ENCODE peak calls at places on chromosomes 5 and 9, in ten cellular contexts. E, S, Z, G, M, K, B, O, Y and D are unnamed samples.

GRCh38 chr9:95025213-95026170 is 292.0 kb downstream of the FANCC start:
- DNase-seq in E (no peak), S (no peak), Z (peak; percentile 92), G (no peak), M (no peak), K (no peak), B (peak; percentile 83), O (no peak), Y (no peak), D (no peak)

GRCh38 chr9:25003686-25004085 is 458.0 kb upstream of the IZUMO3 start:
- DNase-seq in E (peak; percentile 74), S (no peak), Z (no peak), G (no peak), M (peak; percentile 45), K (no peak), B (no peak), O (peak; percentile 7), Y (no peak), D (no peak)

GRCh38 chr9:98962861-98963260 is 19.2 kb downstream of the COL15A1 start:
- DNase-seq in E (peak; percentile 33), S (no peak), Z (no peak), G (no peak), M (no peak), K (no peak), B (no peak), O (no peak), Y (no peak), D (no peak)

GRCh38 chr9:136267261-136268111 is 21.9 kb upstream of the QSOX2 start:
- DNase-seq in E (peak; percentile 84), S (peak; percentile 56), Z (peak; percentile 77), G (peak; percentile 26), M (peak; percentile 95), K (peak; percentile 84), B (peak; percentile 71), O (peak; percentile 99), Y (peak; percentile 99), D (peak; percentile 99)

GRCh38 chr5:126403156-126403555 is 20.1 kb upstream of the GRAMD2B start:
- DNase-seq in E (no peak), S (no peak), Z (no peak), G (no peak), M (no peak), K (no peak), B (no peak), O (no peak), Y (no peak), D (no peak)

GRCh38 chr9:90508940-90509339 is 133.7 kb downstream of the DIRAS2 start:
- DNase-seq in E (no peak), S (no peak), Z (no peak), G (no peak), M (no peak), K (no peak), B (no peak), O (no peak), Y (no peak), D (no peak)

GRCh38 chr5:59034498-59035186 is 451.8 kb downstream of the RAB3C start:
- DNase-seq in E (no peak), S (no peak), Z (peak; percentile 70), G (no peak), M (no peak), K (no peak), B (no peak), O (peak; percentile 46), Y (peak; percentile 34), D (peak; percentile 42)

GRCh38 chr5:99349842-99350241 is 421.0 kb upstream of the CHD1 start:
- DNase-seq in E (no peak), S (no peak), Z (no peak), G (no peak), M (no peak), K (no peak), B (no peak), O (no peak), Y (no peak), D (no peak)

GRCh38 chr5:139246394-139246793 is 47.1 kb upstream of the MATR3 start:
- DNase-seq in E (peak; percentile 12), S (no peak), Z (no peak), G (no peak), M (peak; percentile 62), K (peak; percentile 1), B (no peak), O (peak; percentile 36), Y (peak; percentile 42), D (no peak)

GRCh38 chr5:139248826-139249453 is 44.6 kb upstream of the MATR3 start:
- DNase-seq in E (no peak), S (no peak), Z (no peak), G (no peak), M (no peak), K (no peak), B (no peak), O (no peak), Y (no peak), D (no peak)

GRCh38 chr5:139253115-139253514 is 40.4 kb upstream of the MATR3 start:
- DNase-seq in E (no peak), S (no peak), Z (no peak), G (no peak), M (no peak), K (no peak), B (no peak), O (no peak), Y (no peak), D (no peak)

GRCh38 chr5:139251695-139252288 is 41.7 kb upstream of the MATR3 start:
- DNase-seq in E (no peak), S (no peak), Z (no peak), G (no peak), M (no peak), K (no peak), B (no peak), O (no peak), Y (no peak), D (no peak)

DNA sequence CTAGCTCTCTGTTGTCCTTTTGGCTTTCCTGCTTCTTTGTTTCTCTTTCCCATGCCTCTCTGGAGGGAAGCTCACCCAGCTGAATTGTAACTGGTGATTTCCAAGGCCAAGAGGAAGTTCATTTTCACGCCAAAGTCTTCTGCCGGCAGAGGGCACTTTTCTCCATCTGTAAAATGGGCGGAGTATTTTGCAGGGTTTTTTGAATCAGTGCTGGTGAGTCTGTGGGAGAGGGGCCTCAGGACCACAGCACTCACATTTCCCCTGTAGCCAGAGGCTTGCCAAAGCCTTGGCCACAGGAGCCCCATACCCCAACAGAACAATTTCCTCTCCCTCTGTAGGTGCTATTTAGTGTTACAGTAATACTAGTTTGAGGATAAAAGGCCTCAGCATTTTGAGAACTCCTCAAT is 42.3 kb upstream of the MATR3 start:
- DNase-seq in E (no peak), S (no peak), Z (no peak), G (no peak), M (no peak), K (no peak), B (no peak), O (peak; percentile 79), Y (peak; percentile 78), D (peak; percentile 69)
- TF ChIP-seq CTCF in E (no peak), S (peak; percentile 44), Z (peak; percentile 17), G (peak; percentile 41), M (peak; percentile 57), K (peak; percentile 41), B (peak; percentile 35), O (peak; percentile 72), Y (peak; percentile 64), D (peak; percentile 54)

DNA sequence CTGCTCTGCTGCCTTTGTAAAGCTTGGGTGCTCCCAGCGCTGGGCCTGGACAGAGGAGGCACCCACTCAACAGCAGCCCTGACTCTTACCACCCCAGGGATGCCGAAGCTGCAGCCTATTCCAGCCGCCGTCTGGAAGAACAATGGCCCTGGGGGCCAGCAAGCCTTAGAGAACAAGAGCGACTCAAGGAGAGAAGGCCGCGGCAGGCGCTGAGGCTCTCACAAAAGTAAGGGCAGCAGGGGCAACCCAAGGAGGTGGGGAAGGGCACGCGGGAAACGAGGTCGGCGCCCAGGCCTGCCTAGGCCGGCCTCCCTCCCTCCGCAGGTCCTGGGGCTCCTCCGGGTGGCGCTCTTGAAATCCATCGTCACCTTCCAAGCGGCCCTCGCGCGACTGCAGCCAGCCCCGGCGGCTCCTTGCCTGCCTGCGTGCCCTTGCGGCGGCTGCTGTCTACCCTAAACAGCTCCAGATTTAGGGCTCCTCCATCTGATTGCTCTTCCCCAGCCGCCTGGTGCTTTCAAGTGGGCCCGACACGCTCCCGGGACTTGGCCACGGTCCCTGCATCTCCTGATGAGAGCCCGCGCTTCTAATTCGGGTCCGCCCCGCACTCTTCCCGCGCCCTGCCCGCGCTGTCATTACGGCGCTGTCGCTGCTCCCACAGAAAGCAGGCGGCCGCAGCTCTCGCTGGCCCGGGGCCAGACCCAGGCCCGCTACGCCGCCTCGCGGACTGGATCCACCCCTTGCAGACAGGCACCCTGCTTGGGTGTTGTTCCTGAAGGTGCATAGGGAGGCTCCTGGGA is 213.3 kb downstream of the SEMA6A start:
- DNase-seq in E (peak; percentile 82), S (no peak), Z (peak; percentile 27), G (no peak), M (peak; percentile 74), K (no peak), B (peak; percentile 70), O (no peak), Y (no peak), D (no peak)
- TF ChIP-seq CTCF in E (peak; percentile 15), S (no peak), Z (peak; percentile 33), G (no peak), M (no peak), K (no peak), B (peak; percentile 59), O (no peak), Y (no peak), D (no peak)

DNA sequence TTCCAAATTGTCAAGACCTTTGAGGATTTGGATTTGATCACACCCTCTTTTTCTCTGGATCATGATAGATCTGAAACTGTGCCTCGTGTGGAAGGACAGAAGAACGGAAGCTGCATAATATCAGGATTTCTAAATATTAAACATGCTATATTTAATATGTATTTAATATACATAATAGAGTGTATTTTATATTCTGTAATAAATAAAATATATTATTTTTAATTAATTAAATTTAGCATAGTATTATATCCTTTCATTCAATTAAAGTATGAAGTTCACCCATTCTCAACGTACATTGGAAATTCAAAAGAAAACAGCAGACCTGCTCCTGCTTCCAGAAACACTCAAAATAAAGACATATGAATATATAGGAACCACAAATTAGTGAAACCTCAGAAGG is 70.6 kb upstream of the GLIS3 start:
- DNase-seq in E (no peak), S (no peak), Z (no peak), G (no peak), M (no peak), K (no peak), B (no peak), O (no peak), Y (no peak), D (no peak)
- TF ChIP-seq CTCF in E (no peak), S (no peak), Z (no peak), G (no peak), M (no peak), K (no peak), B (no peak), O (no peak), Y (no peak), D (no peak)

DNA sequence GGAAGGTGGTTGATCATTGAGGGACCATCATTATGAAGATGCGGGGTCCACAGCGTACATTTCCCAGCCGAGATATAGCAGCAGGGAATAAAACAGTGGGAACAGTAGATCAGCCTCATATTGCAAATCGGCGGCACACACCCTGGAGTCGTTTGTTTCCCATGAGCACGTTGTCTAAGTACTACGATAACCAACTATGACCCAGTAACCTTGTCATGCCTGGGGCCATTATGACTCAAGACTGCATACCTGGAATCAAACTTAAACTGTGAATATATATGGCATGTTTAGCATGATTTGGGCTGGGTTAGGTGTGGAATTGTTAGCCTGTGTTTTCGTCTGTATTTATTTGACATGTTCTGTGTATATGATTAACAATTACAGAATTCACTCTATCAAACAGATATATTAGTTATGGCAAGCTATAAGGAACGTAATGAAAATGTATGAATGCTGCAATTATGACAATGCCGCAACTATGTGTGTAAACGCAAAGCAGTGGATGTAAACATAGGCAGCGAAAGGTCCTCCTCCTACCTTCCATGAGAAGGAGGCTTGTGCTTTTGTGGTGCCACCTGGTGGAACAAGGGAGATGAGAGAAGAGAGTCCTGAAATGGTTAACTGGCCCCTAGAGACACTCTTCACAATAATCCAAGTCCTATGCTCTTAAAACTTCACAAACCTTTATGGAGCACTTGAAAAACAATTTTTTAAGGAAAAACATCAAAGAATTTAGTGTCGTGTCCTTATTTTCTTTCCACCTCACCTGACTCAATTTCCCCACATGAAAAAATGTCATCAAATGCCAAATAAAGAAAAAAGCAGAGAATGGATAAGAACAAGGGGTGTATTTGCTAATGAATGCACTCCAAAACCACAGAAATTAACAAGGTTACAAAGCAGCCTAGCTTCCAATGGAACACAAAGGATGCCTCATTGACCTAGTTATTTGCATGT is 47.1 kb downstream of the SEMA5A start:
- DNase-seq in E (peak; percentile 54), S (no peak), Z (peak; percentile 39), G (no peak), M (no peak), K (no peak), B (no peak), O (peak; percentile 14), Y (no peak), D (peak; percentile 32)
- TF ChIP-seq CTCF in E (no peak), S (no peak), Z (peak; percentile 64), G (peak; percentile 28), M (no peak), K (no peak), B (peak; percentile 40), O (peak; percentile 38), Y (peak; percentile 35), D (no peak)